ENCODE peak calls at places on chromosome 12, in nine cellular contexts. One of them, this sample, is unnamed.
A peak's percentile ranks its signal among the peaks of the same experiment; 100 is the strongest.

GRCh38 chr12:80567391-80567790 is 123.4 kb downstream of the PTPRQ start:
- DNase-seq in uterus: no peak
- DNase-seq in right cardiac atrium: no peak
- DNase-seq in CD4-positive, CD25-positive, alpha-beta regulatory T cell: no peak
- DNase-seq in H9: no peak
- DNase-seq in GM23338: no peak
- DNase-seq in aorta: no peak
- DNase-seq in PC-3: no peak
- DNase-seq in cardiac muscle cell: no peak
- DNase-seq in this sample: no peak

GRCh38 chr12:64767495-64767894 is 8.3 kb upstream of the GNS start:
- DNase-seq in uterus: no peak
- DNase-seq in right cardiac atrium: no peak
- DNase-seq in CD4-positive, CD25-positive, alpha-beta regulatory T cell: no peak
- DNase-seq in H9: no peak
- DNase-seq in GM23338: no peak
- DNase-seq in aorta: no peak
- DNase-seq in PC-3: peak; percentile 75
- DNase-seq in cardiac muscle cell: no peak
- DNase-seq in this sample: no peak

GRCh38 chr12:58877243-58877743 is 43.0 kb downstream of the LRIG3 start:
- DNase-seq in uterus: no peak
- DNase-seq in right cardiac atrium: no peak
- DNase-seq in CD4-positive, CD25-positive, alpha-beta regulatory T cell: no peak
- DNase-seq in H9: no peak
- DNase-seq in GM23338: no peak
- DNase-seq in aorta: no peak
- DNase-seq in PC-3: peak; percentile 99
- DNase-seq in cardiac muscle cell: no peak
- DNase-seq in this sample: peak; percentile 54

GRCh38 chr12:13654456-13654855 is 326.9 kb downstream of the GRIN2B start:
- DNase-seq in uterus: no peak
- DNase-seq in right cardiac atrium: no peak
- DNase-seq in CD4-positive, CD25-positive, alpha-beta regulatory T cell: no peak
- DNase-seq in H9: no peak
- DNase-seq in GM23338: no peak
- DNase-seq in aorta: no peak
- DNase-seq in PC-3: no peak
- DNase-seq in cardiac muscle cell: no peak
- DNase-seq in this sample: no peak

GRCh38 chr12:49335118-49335954 is 1.7 kb downstream of the C1QL4 start:
- DNase-seq in uterus: no peak
- DNase-seq in right cardiac atrium: no peak
- DNase-seq in CD4-positive, CD25-positive, alpha-beta regulatory T cell: no peak
- DNase-seq in H9: no peak
- DNase-seq in GM23338: no peak
- DNase-seq in aorta: peak; percentile 36
- DNase-seq in PC-3: no peak
- DNase-seq in cardiac muscle cell: no peak
- DNase-seq in this sample: no peak

GRCh38 chr12:13102481-13103195 is 829 bp downstream of the GSG1 start:
- DNase-seq in uterus: no peak
- DNase-seq in right cardiac atrium: no peak
- DNase-seq in CD4-positive, CD25-positive, alpha-beta regulatory T cell: no peak
- DNase-seq in H9: no peak
- DNase-seq in GM23338: no peak
- DNase-seq in aorta: no peak
- DNase-seq in PC-3: no peak
- DNase-seq in cardiac muscle cell: no peak
- DNase-seq in this sample: no peak

GRCh38 chr12:104352106-104352713 is 48.7 kb downstream of the EID3 start:
- DNase-seq in uterus: no peak
- DNase-seq in right cardiac atrium: no peak
- DNase-seq in CD4-positive, CD25-positive, alpha-beta regulatory T cell: no peak
- DNase-seq in H9: peak; percentile 6
- DNase-seq in GM23338: no peak
- DNase-seq in aorta: no peak
- DNase-seq in PC-3: no peak
- DNase-seq in cardiac muscle cell: no peak
- DNase-seq in this sample: no peak

GRCh38 chr12:59234391-59234790 is 314.1 kb upstream of the LRIG3 start:
- DNase-seq in uterus: no peak
- DNase-seq in right cardiac atrium: no peak
- DNase-seq in CD4-positive, CD25-positive, alpha-beta regulatory T cell: no peak
- DNase-seq in H9: peak; percentile 49
- DNase-seq in GM23338: peak; percentile 5
- DNase-seq in aorta: no peak
- DNase-seq in PC-3: no peak
- DNase-seq in cardiac muscle cell: no peak
- DNase-seq in this sample: no peak

GRCh38 chr12:118357327-118358007 is 15.2 kb downstream of the TAOK3 start:
- DNase-seq in uterus: no peak
- DNase-seq in right cardiac atrium: no peak
- DNase-seq in CD4-positive, CD25-positive, alpha-beta regulatory T cell: peak; percentile 73
- DNase-seq in H9: no peak
- DNase-seq in GM23338: no peak
- DNase-seq in aorta: no peak
- DNase-seq in PC-3: peak; percentile 74
- DNase-seq in cardiac muscle cell: no peak
- DNase-seq in this sample: peak; percentile 46

GRCh38 chr12:76706761-76707160 is 57.2 kb upstream of the ZDHHC17 start:
- DNase-seq in uterus: no peak
- DNase-seq in right cardiac atrium: no peak
- DNase-seq in CD4-positive, CD25-positive, alpha-beta regulatory T cell: no peak
- DNase-seq in H9: no peak
- DNase-seq in GM23338: no peak
- DNase-seq in aorta: no peak
- DNase-seq in PC-3: no peak
- DNase-seq in cardiac muscle cell: no peak
- DNase-seq in this sample: no peak

GRCh38 chr12:100427078-100427477 is 46.6 kb upstream of the NR1H4 start:
- DNase-seq in uterus: no peak
- DNase-seq in right cardiac atrium: no peak
- DNase-seq in CD4-positive, CD25-positive, alpha-beta regulatory T cell: no peak
- DNase-seq in H9: no peak
- DNase-seq in GM23338: no peak
- DNase-seq in aorta: no peak
- DNase-seq in PC-3: peak; percentile 81
- DNase-seq in cardiac muscle cell: no peak
- DNase-seq in this sample: no peak

GRCh38 chr12:19938031-19938430 is 430.3 kb upstream of the PDE3A start:
- DNase-seq in uterus: no peak
- DNase-seq in right cardiac atrium: no peak
- DNase-seq in CD4-positive, CD25-positive, alpha-beta regulatory T cell: no peak
- DNase-seq in H9: no peak
- DNase-seq in GM23338: no peak
- DNase-seq in aorta: no peak
- DNase-seq in PC-3: no peak
- DNase-seq in cardiac muscle cell: no peak
- DNase-seq in this sample: no peak

GRCh38 chr12:1479645-1480044 is 114.7 kb downstream of the FBXL14 start:
- DNase-seq in uterus: no peak
- DNase-seq in right cardiac atrium: no peak
- DNase-seq in CD4-positive, CD25-positive, alpha-beta regulatory T cell: no peak
- DNase-seq in H9: peak; percentile 23
- DNase-seq in GM23338: no peak
- DNase-seq in aorta: no peak
- DNase-seq in PC-3: no peak
- DNase-seq in cardiac muscle cell: no peak
- DNase-seq in this sample: no peak

GRCh38 chr12:61993734-61994345 is 266.4 kb upstream of the USP15 start:
- DNase-seq in uterus: no peak
- DNase-seq in right cardiac atrium: no peak
- DNase-seq in CD4-positive, CD25-positive, alpha-beta regulatory T cell: peak; percentile 41
- DNase-seq in H9: no peak
- DNase-seq in GM23338: peak; percentile 77
- DNase-seq in aorta: no peak
- DNase-seq in PC-3: peak; percentile 61
- DNase-seq in cardiac muscle cell: peak; percentile 62
- DNase-seq in this sample: no peak

DNA sequence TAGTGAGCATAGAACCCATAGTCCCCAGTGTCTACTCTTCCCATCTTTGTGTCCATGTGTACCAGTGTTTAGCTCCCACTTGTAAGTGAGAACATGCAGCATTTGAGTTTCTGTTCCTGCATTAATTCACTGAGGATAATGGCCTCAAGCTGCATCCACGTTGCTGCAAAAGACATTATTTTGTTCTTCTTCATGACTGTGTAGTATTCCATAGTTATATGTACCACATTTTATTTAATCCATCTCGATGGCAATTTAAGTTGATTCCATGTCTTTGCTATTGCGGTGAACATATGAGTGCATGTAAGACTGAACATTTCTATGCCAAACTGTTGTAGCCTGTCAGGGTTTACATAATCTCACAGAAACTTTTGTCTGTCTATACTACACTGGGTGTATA is 237.2 kb downstream of the IPO8 start:
- DNase-seq in uterus: no peak
- DNase-seq in right cardiac atrium: no peak
- DNase-seq in CD4-positive, CD25-positive, alpha-beta regulatory T cell: no peak
- DNase-seq in H9: no peak
- DNase-seq in GM23338: no peak
- DNase-seq in aorta: no peak
- DNase-seq in PC-3: no peak
- DNase-seq in cardiac muscle cell: no peak
- DNase-seq in this sample: no peak
- H3K4me1 ChIP-seq in uterus: no peaks in the 10 kb centered on the region
- H3K4me1 ChIP-seq in right cardiac atrium: no peaks in the 10 kb centered on the region
- H3K4me1 ChIP-seq in CD4-positive, CD25-positive, alpha-beta regulatory T cell: no peaks in the 10 kb centered on the region
- H3K4me1 ChIP-seq in H9: no peaks in the 10 kb centered on the region
- H3K4me1 ChIP-seq in GM23338: no peaks in the 10 kb centered on the region
- H3K4me1 ChIP-seq in aorta: no peaks in the 10 kb centered on the region
- H3K4me1 ChIP-seq in PC-3: peaks cover 6% of the 10 kb centered on the region
- H3K4me1 ChIP-seq in cardiac muscle cell: no peaks in the 10 kb centered on the region
- H3K4me1 ChIP-seq in this sample: peaks cover 3% of the 10 kb centered on the region

GRCh38 chr12:6078378-6079083 is 45.9 kb downstream of the VWF start:
- DNase-seq in uterus: no peak
- DNase-seq in right cardiac atrium: no peak
- DNase-seq in CD4-positive, CD25-positive, alpha-beta regulatory T cell: no peak
- DNase-seq in H9: no peak
- DNase-seq in GM23338: no peak
- DNase-seq in aorta: no peak
- DNase-seq in PC-3: no peak
- DNase-seq in cardiac muscle cell: no peak
- DNase-seq in this sample: no peak

GRCh38 chr12:6082613-6083012 is 41.9 kb downstream of the VWF start:
- DNase-seq in uterus: no peak
- DNase-seq in right cardiac atrium: no peak
- DNase-seq in CD4-positive, CD25-positive, alpha-beta regulatory T cell: no peak
- DNase-seq in H9: no peak
- DNase-seq in GM23338: no peak
- DNase-seq in aorta: no peak
- DNase-seq in PC-3: no peak
- DNase-seq in cardiac muscle cell: no peak
- DNase-seq in this sample: no peak

GRCh38 chr12:6083606-6084005 is 40.9 kb downstream of the VWF start:
- DNase-seq in uterus: no peak
- DNase-seq in right cardiac atrium: no peak
- DNase-seq in CD4-positive, CD25-positive, alpha-beta regulatory T cell: no peak
- DNase-seq in H9: no peak
- DNase-seq in GM23338: no peak
- DNase-seq in aorta: no peak
- DNase-seq in PC-3: no peak
- DNase-seq in cardiac muscle cell: no peak
- DNase-seq in this sample: no peak

GRCh38 chr12:6076776-6077700 is 47.4 kb downstream of the VWF start:
- DNase-seq in uterus: no peak
- DNase-seq in right cardiac atrium: no peak
- DNase-seq in CD4-positive, CD25-positive, alpha-beta regulatory T cell: no peak
- DNase-seq in H9: no peak
- DNase-seq in GM23338: no peak
- DNase-seq in aorta: no peak
- DNase-seq in PC-3: no peak
- DNase-seq in cardiac muscle cell: no peak
- DNase-seq in this sample: no peak

DNA sequence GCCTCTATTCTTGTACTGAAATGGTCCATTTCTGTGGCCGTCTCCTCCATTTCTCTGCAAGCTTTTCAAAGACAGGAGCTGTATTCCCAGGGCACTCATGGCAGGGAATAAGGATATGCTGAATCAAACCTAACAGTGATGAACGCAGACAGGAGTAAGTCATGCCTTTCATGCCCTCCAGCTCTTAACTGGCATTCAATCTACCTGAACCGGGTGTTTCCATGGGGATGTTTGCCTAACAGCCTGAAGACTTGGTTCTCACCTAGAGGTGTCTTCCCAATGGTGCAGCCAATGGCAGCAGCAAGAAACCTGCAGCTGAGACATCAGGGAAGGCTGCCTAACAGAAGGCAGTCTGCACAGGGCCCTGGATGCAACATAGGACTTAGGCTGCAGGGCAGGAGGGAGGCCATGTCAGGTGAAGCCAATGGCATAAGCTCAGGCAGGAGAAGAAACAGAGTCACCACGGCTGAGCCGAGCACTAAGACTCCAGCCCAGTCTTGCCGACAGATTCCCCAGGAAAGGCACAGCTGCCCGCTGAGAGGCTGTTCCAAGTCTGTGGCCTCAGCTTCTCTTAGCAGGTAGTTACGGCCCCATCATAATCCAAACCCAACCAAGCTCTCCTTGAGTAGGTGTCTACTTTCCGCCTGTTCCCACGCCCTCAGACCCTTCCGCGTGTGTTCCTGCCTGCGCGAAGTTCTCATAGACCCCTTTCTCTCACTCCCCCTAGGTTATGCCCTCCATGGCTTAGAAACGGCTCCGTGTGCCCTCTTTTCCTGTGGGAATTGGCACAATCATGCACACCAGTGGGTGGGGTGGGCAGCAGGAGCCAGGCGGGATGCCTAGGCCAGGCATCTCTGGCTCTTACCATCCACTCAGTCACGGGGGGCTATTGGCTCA is 44.1 kb downstream of the VWF start:
- DNase-seq in uterus: no peak
- DNase-seq in right cardiac atrium: peak; percentile 17
- DNase-seq in CD4-positive, CD25-positive, alpha-beta regulatory T cell: no peak
- DNase-seq in H9: no peak
- DNase-seq in GM23338: no peak
- DNase-seq in aorta: no peak
- DNase-seq in PC-3: no peak
- DNase-seq in cardiac muscle cell: no peak
- DNase-seq in this sample: no peak
- H3K27ac ChIP-seq in uterus: no peak overlapping the region
- H3K27ac ChIP-seq in right cardiac atrium: no peak overlapping the region
- H3K27ac ChIP-seq in CD4-positive, CD25-positive, alpha-beta regulatory T cell: no peak overlapping the region
- H3K27ac ChIP-seq in H9: no peak overlapping the region
- H3K27ac ChIP-seq in GM23338: no peak overlapping the region
- H3K27ac ChIP-seq in aorta: no peak overlapping the region
- H3K27ac ChIP-seq in PC-3: no peak overlapping the region
- H3K27ac ChIP-seq in cardiac muscle cell: no peak overlapping the region
- H3K27ac ChIP-seq in this sample: peak overlapping the region; percentile 7

GRCh38 chr12:11769723-11770514 is 120.4 kb downstream of the ETV6 start:
- DNase-seq in uterus: no peak
- DNase-seq in right cardiac atrium: peak; percentile 51
- DNase-seq in CD4-positive, CD25-positive, alpha-beta regulatory T cell: peak; percentile 18
- DNase-seq in H9: no peak
- DNase-seq in GM23338: no peak
- DNase-seq in aorta: no peak
- DNase-seq in PC-3: no peak
- DNase-seq in cardiac muscle cell: no peak
- DNase-seq in this sample: no peak
- H3K4me1 ChIP-seq in uterus: peaks cover 6% of the 10 kb centered on the region
- H3K4me1 ChIP-seq in right cardiac atrium: peaks cover 8% of the 10 kb centered on the region
- H3K4me1 ChIP-seq in CD4-positive, CD25-positive, alpha-beta regulatory T cell: peaks cover 49% of the 10 kb centered on the region
- H3K4me1 ChIP-seq in H9: no peaks in the 10 kb centered on the region
- H3K4me1 ChIP-seq in GM23338: peaks cover 19% of the 10 kb centered on the region
- H3K4me1 ChIP-seq in aorta: peaks cover 6% of the 10 kb centered on the region
- H3K4me1 ChIP-seq in PC-3: no peaks in the 10 kb centered on the region
- H3K4me1 ChIP-seq in cardiac muscle cell: peaks cover 22% of the 10 kb centered on the region
- H3K4me1 ChIP-seq in this sample: peaks cover 35% of the 10 kb centered on the region

GRCh38 chr12:95445884-95446482 is 28.0 kb upstream of the METAP2 start:
- DNase-seq in uterus: no peak
- DNase-seq in right cardiac atrium: no peak
- DNase-seq in CD4-positive, CD25-positive, alpha-beta regulatory T cell: no peak
- DNase-seq in H9: no peak
- DNase-seq in GM23338: no peak
- DNase-seq in aorta: no peak
- DNase-seq in PC-3: no peak
- DNase-seq in cardiac muscle cell: no peak
- DNase-seq in this sample: no peak
- H3K27ac ChIP-seq in uterus: no peak overlapping the region
- H3K27ac ChIP-seq in right cardiac atrium: no peak overlapping the region
- H3K27ac ChIP-seq in CD4-positive, CD25-positive, alpha-beta regulatory T cell: no peak overlapping the region
- H3K27ac ChIP-seq in H9: no peak overlapping the region
- H3K27ac ChIP-seq in GM23338: no peak overlapping the region
- H3K27ac ChIP-seq in aorta: no peak overlapping the region
- H3K27ac ChIP-seq in PC-3: no peak overlapping the region
- H3K27ac ChIP-seq in cardiac muscle cell: no peak overlapping the region
- H3K27ac ChIP-seq in this sample: no peak overlapping the region